ENCODE peak calls at places on chromosomes 7 and 10, in six cellular contexts. W is HFF-Myc, B is colonic mucosa, S is HL-60, J is K562, P is right lobe of liver. N is an unnamed sample.

GRCh38 chr7:114818501-114818900 is 103.4 kb upstream of the MDFIC start:
- DNase-seq in W (no peak), B (no peak), S (no peak), J (no peak), P (no peak), N (no peak)

GRCh38 chr7:80781561-80781979 is 137.3 kb downstream of the SEMA3C start:
- DNase-seq in W (peak; percentile 77), B (no peak), S (no peak), J (no peak), P (no peak), N (no peak)

GRCh38 chr7:21923663-21924062 is 22.0 kb downstream of the CDCA7L start:
- DNase-seq in W (no peak), B (no peak), S (no peak), J (no peak), P (no peak), N (no peak)

GRCh38 chr7:94301024-94301588 is 93.6 kb upstream of the COL1A2 start:
- DNase-seq in W (peak; percentile 90), B (peak; percentile 51), S (no peak), J (peak; percentile 25), P (peak; percentile 45), N (peak; percentile 68)

GRCh38 chr10:123249894-123250293 is 95.7 kb downstream of the BUB3 start:
- DNase-seq in W (no peak), B (no peak), S (no peak), J (no peak), P (no peak), N (no peak)

GRCh38 chr7:150388709-150389531 is 9.8 kb downstream of the ZNF775 start:
- DNase-seq in W (no peak), B (peak; percentile 73), S (peak; percentile 97), J (no peak), P (peak; percentile 89), N (no peak)

GRCh38 chr10:4541292-4541691 is 284.7 kb upstream of the AKR1E2 start:
- DNase-seq in W (peak; percentile 84), B (peak; percentile 53), S (no peak), J (no peak), P (no peak), N (peak; percentile 53)

GRCh38 chr7:1856161-1856965 is 186.3 kb downstream of the ELFN1 start:
- DNase-seq in W (no peak), B (no peak), S (no peak), J (peak; percentile 91), P (peak; percentile 22), N (no peak)

GRCh38 chr10:87761892-87762291 is 56.1 kb downstream of the ATAD1 start:
- DNase-seq in W (no peak), B (no peak), S (no peak), J (no peak), P (no peak), N (peak; percentile 7)

GRCh38 chr10:132542086-132542775 is 4.6 kb downstream of the INPP5A start:
- DNase-seq in W (no peak), B (no peak), S (no peak), J (no peak), P (no peak), N (no peak)

GRCh38 chr10:120477723-120478270 is 20.8 kb downstream of the PLPP4 start:
- DNase-seq in W (no peak), B (no peak), S (no peak), J (no peak), P (no peak), N (no peak)

GRCh38 chr7:69825031-69825681 is 226.9 kb downstream of the AUTS2 start:
- DNase-seq in W (no peak), B (no peak), S (no peak), J (no peak), P (no peak), N (no peak)
- TF ChIP-seq CTCF in W (no peak), B (no peak), S (no peak), J (no peak), P (no peak), N (no peak)

DNA sequence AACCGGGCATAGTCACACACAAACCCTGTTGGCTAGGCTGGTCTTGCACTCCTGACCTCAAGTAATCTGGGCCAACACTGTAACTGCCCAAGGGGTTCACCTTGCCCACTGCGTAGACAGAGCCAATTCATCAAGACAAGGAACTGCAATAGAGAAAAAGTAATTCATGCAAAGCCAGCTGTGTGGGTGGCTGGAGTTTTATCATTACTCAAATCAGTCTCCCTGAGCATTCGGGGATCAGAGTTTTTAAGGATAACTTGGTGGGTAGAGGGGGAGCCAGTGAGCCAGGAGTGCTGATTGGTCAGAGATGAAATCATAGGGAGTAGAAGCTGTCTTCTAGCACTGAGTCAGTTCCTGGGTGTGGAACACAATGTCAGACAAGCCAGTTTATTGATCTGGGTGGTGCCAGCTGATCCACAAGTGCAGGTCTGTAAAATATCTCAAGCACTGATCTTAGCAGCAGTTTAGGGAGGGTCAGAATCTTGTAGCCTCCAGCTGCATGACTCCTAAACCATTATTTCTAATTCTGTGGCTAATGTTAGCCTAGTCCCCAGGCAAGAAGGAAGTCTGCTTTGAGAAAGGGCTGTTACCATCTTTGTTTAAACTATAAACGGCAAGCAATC is 15.6 kb upstream of the FXYD4 start:
- DNase-seq in W (no peak), B (peak; percentile 70), S (no peak), J (no peak), P (no peak), N (peak; percentile 86)
- TF ChIP-seq CTCF in W (no peak), B (no peak), S (no peak), J (no peak), P (no peak), N (no peak)

GRCh38 chr7:29937132-29937531 is 52.5 kb downstream of the SCRN1 start:
- DNase-seq in W (no peak), B (no peak), S (no peak), J (no peak), P (no peak), N (no peak)
- TF ChIP-seq CTCF in W (no peak), B (no peak), S (no peak), J (no peak), P (no peak), N (no peak)

DNA sequence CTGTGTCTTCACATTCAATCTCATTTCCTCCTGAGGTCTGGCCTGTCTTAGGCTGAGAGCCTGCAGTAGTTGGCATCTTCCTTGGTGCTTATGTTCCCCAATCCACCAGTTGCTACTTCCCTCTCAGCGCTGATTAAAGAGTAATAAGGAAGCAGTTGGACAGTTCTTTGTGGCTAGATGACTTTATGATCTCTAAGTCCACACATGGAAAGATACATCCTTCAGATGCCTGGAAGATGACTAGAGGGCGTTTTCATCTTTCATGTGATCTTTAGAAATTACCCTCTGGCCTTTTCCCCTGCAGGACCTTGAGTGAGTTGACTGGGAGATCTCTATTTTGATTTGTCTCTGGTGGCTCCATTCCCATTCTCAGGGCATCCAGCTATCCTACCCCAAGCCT is 204.5 kb downstream of the GRM3 start:
- DNase-seq in W (no peak), B (peak; percentile 47), S (no peak), J (no peak), P (no peak), N (no peak)
- TF ChIP-seq CTCF in W (no peak), B (no peak), S (no peak), J (no peak), P (no peak), N (no peak)